ENCODE peak calls at places on chromosomes 16 and 17, in four cellular contexts. F, X, S and H are unnamed samples. For H3K36me3, H3K27me3 and H3K4me1, the result is how much of the 10 kb centered on the place peaks cover.

GRCh38 chr16:85204242-85205010 is 92.2 kb upstream of the CIBAR2 start:
- DNase-seq in F (no peak), X (no peak), S (peak), H (no peak)

GRCh38 chr16:49698416-49698815 is 157.5 kb downstream of the ZNF423 start:
- DNase-seq in F (no peak), X (no peak), S (peak), H (no peak)

GRCh38 chr16:82361885-82362284 is 191.9 kb upstream of the MPHOSPH6 start:
- DNase-seq in F (no peak), X (no peak), S (no peak), H (no peak)

GRCh38 chr17:77708049-77708448 is 250.5 kb upstream of the TNRC6C start:
- DNase-seq in F (no peak), X (no peak), S (no peak), H (no peak)

GRCh38 chr17:75684249-75684648 is 17.1 kb downstream of the SAP30BP start:
- DNase-seq in F (no peak), X (no peak), S (peak), H (no peak)

GRCh38 chr16:67544329-67544841 is 15.8 kb downstream of the RIPOR1 start:
- DNase-seq in F (no peak), X (peak), S (no peak), H (peak)

GRCh38 chr17:44872131-44872768 is 24.6 kb downstream of the HIGD1B start:
- DNase-seq in F (no peak), X (peak), S (peak), H (no peak)

GRCh38 chr17:19409066-19409465 is 2.0 kb upstream of the RNF112 start:
- DNase-seq in F (no peak), X (no peak), S (no peak), H (peak)

GRCh38 chr17:81832608-81833159 is 407 bp downstream of the MCRIP1 start:
- DNase-seq in F (no peak), X (peak), S (peak), H (no peak)

GRCh38 chr17:234163-235047 is 53.0 kb upstream of the DOC2B start:
- DNase-seq in F (no peak), X (peak), S (peak), H (no peak)

GRCh38 chr17:10316986-10317834 is 55.6 kb downstream of the MYH13 start:
- DNase-seq in F (peak), X (peak), S (no peak), H (peak)

GRCh38 chr16:27430923-27431484 is 29.0 kb downstream of the IL21R start:
- DNase-seq in F (no peak), X (no peak), S (peak), H (no peak)

GRCh38 chr16:23587726-23588125 is 8.4 kb downstream of the NDUFAB1 start:
- DNase-seq in F (no peak), X (no peak), S (no peak), H (no peak)

GRCh38 chr17:58112970-58113631 is 29.9 kb downstream of the DYNLL2 start:
- DNase-seq in F (peak), X (peak), S (peak), H (peak)

GRCh38 chr17:58277107-58277506 is 3.6 kb downstream of the MPO start:
- DNase-seq in F (no peak), X (no peak), S (no peak), H (no peak)

GRCh38 chr17:8740486-8740885 is 4.2 kb downstream of the CCDC42 start:
- DNase-seq in F (peak), X (no peak), S (no peak), H (no peak)

GRCh38 chr16:85996843-85997242 is 97.9 kb downstream of the IRF8 start:
- DNase-seq in F (no peak), X (no peak), S (no peak), H (no peak)

GRCh38 chr16:68404736-68405345 is 43.5 kb downstream of the SMPD3 start:
- DNase-seq in F (no peak), X (no peak), S (no peak), H (no peak)

GRCh38 chr16:1650131-1650530 is 27.9 kb upstream of the JPT2 start:
- DNase-seq in F (no peak), X (no peak), S (no peak), H (no peak)
- H3K36me3 ChIP-seq in F (under half), X (half or more), S (under half), H (under half)

DNA sequence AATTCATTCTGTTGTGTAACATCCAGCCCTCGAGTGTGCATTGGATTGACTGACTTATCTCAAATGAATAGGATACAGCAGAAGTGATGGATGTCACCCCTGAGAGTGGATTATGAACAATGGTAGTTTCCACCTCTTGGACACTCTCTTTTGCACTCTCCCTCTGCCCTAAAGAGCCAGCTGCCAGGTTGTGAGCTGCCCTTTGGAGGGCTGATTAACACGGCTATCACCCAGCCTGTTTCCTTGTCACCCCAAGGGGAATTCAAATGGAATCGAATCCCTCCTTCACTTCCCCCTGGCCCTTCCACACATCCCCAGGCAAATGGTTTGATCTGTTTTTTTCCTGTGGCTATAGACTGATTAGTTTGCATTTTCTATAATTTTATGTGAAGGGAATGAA is 21.1 kb upstream of the HAPSTR1 start:
- DNase-seq in F (no peak), X (no peak), S (no peak), H (no peak)
- H3K27me3 ChIP-seq in F (under half), X (under half), S (under half), H (under half)

GRCh38 chr17:55284001-55284884 is 19.5 kb downstream of the HLF start:
- DNase-seq in F (no peak), X (no peak), S (no peak), H (peak)
- H3K4me1 ChIP-seq in F (under half), X (under half), S (under half), H (half or more)

GRCh38 chr16:3584412-3584811 is 7.2 kb upstream of the NLRC3 start:
- DNase-seq in F (no peak), X (peak), S (no peak), H (no peak)

GRCh38 chr16:3589441-3589921 is 12.3 kb upstream of the NLRC3 start:
- DNase-seq in F (no peak), X (no peak), S (no peak), H (no peak)

GRCh38 chr16:3589001-3589400 is 11.8 kb upstream of the NLRC3 start:
- DNase-seq in F (no peak), X (no peak), S (no peak), H (no peak)

GRCh38 chr16:3589991-3590701 is 12.9 kb upstream of the NLRC3 start:
- DNase-seq in F (no peak), X (no peak), S (no peak), H (no peak)

GRCh38 chr16:3587547-3588110 is 10.4 kb upstream of the NLRC3 start:
- DNase-seq in F (no peak), X (no peak), S (no peak), H (no peak)
- H3K36me3 ChIP-seq in F (under half), X (half or more), S (under half), H (under half)

DNA sequence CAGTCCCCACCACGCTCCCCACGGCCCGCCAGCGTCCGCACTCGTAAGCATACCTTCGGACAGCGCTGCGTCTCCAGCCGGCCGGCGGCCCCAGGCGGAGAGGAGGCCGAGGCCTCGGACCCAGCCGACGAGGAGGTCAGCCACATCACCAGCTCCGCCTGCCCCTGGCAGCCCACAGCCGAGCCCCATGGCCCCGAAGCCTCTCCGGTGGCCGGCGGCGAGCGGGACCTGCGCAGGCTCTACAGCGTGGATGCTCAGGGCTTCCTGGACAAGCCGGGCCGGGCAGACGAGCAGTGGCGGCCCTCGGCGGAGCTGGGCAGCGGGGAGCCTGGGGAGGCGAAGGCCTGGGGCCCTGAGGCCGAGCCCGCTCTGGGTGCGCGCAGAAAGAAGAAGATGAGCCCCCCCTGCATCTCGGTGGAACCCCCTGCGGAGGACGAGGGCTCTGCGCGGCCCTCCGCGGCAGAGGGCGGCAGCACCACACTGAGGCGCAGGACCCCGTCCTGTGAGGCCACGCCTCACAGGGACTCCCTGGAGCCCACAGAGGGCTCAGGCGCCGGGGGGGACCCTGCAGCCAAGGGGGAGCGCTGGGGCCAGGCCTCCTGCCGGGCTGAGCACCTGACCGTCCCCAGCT is 4.9 kb downstream of the TPSG1 start:
- DNase-seq in F (no peak), X (no peak), S (no peak), H (no peak)
- H3K27me3 ChIP-seq in F (under half), X (under half), S (under half), H (under half)

GRCh38 chr17:40111221-40112128 is 10.3 kb upstream of the MSL1 start:
- DNase-seq in F (peak), X (peak), S (peak), H (peak)

GRCh38 chr17:40112191-40112590 is 9.6 kb upstream of the MSL1 start:
- DNase-seq in F (no peak), X (no peak), S (no peak), H (no peak)

GRCh38 chr17:40110026-40110425 is 9.6 kb upstream of the NR1D1 start:
- DNase-seq in F (no peak), X (no peak), S (peak), H (no peak)

GRCh38 chr17:40109471-40109824 is 9.1 kb upstream of the NR1D1 start:
- DNase-seq in F (no peak), X (no peak), S (peak), H (peak)

GRCh38 chr17:40110457-40110856 is 10.1 kb upstream of the NR1D1 start:
- DNase-seq in F (no peak), X (no peak), S (peak), H (no peak)
- H3K4me1 ChIP-seq in F (half or more), X (half or more), S (half or more), H (half or more)

DNA sequence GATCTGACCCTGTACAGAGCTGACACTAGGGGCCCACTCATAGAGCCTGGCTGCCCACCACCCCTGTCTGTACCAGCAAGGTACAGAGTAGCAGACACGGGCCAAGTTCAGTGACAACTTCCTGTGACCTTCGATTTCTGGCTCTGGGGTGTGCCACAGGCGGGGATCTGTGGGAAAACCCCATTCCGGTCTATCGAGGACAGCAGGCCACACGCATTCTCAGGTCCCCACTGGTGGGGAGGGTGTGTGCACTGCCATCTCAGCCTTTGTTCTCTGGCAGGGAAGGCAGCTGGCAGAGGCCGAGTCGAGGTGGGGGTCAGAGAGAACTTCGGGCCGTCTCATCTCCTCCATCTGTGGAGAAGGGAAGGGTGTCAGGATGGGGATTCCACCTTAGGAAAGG is 10.0 kb downstream of the NLE1 start:
- DNase-seq in F (no peak), X (no peak), S (no peak), H (no peak)
- H3K36me3 ChIP-seq in F (under half), X (half or more), S (under half), H (under half)

GRCh38 chr16:54937673-54938350 is 7.1 kb downstream of the IRX5 start:
- DNase-seq in F (no peak), X (no peak), S (peak), H (no peak)

GRCh38 chr16:54940279-54940604 is 9.6 kb downstream of the IRX5 start:
- DNase-seq in F (no peak), X (no peak), S (no peak), H (no peak)

GRCh38 chr16:54938351-54939346 is 8.0 kb downstream of the IRX5 start:
- DNase-seq in F (no peak), X (no peak), S (peak), H (no peak)

GRCh38 chr16:54936979-54937672 is 6.5 kb downstream of the IRX5 start:
- DNase-seq in F (no peak), X (peak), S (peak), H (no peak)

GRCh38 chr16:54939537-54940278 is 9.0 kb downstream of the IRX5 start:
- DNase-seq in F (no peak), X (no peak), S (no peak), H (no peak)
- H3K27me3 ChIP-seq in F (under half), X (under half), S (half or more), H (under half)

DNA sequence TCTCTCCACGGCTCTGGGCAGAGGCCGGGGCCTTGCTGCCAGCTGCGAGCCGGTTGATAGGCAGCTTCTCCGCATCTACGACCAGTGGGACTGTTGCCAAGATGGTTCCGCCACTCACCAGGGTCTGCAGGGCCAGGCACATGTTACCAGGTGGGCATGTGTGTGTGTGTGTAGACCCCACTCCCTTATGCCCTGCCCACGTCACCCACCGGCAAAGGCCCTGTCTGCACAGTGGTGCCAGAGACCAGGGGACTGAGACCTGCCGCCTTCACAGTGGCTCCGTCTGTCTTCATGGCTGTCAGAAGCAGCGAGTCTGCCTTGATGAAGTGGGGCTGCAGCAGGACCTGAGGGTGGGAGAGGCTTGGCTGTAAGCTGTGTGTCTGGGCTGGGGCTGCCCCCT is 17.7 kb downstream of the SREBF1 start:
- DNase-seq in F (no peak), X (no peak), S (no peak), H (no peak)
- H3K4me1 ChIP-seq in F (half or more), X (half or more), S (under half), H (under half)